ENCODE peak calls at places on chromosomes 13 and 19, in nine cellular contexts. P is mucosa of descending colon, I is neural progenitor cell, Q is heart right ventricle, R is left lung, C is IMR-90, V is PC-9, L is A549, F is breast epithelium. M is an unnamed sample. For H3K4me1, the result is how much of the 10 kb centered on the place peaks cover.

GRCh38 chr19:3700242-3701032 is at the start of gene PIP5K1C:
- DNase-seq in C (peak), F (peak), I (peak), V (peak), R (peak), Q (peak), P (peak), L (peak), M (peak)

GRCh38 chr19:49132974-49133609 is 13.7 kb downstream of the PPFIA3 start:
- DNase-seq in I (peak), R (no peak), L (no peak), Q (peak), F (no peak), C (no peak), V (no peak), P (peak), M (no peak)

GRCh38 chr13:101152184-101152583 is 264.1 kb downstream of the NALCN start:
- DNase-seq in I (no peak), P (no peak), F (no peak), C (no peak), L (no peak), V (no peak), Q (no peak), R (no peak), M (no peak)

GRCh38 chr19:45047188-45047797 is 8.4 kb downstream of the CLASRP start:
- DNase-seq in Q (no peak), F (no peak), I (no peak), L (no peak), P (no peak), R (no peak), C (no peak), V (no peak), M (no peak)

GRCh38 chr19:57867868-57868492 is 18.3 kb downstream of the ZNF587 start:
- DNase-seq in I (no peak), L (no peak), F (no peak), R (no peak), Q (no peak), V (no peak), P (no peak), C (no peak), M (no peak)

GRCh38 chr13:113489171-113489548 is 1.4 kb downstream of the DCUN1D2 start:
- DNase-seq in F (no peak), L (no peak), Q (no peak), C (no peak), I (peak), V (peak), R (peak), P (no peak), M (no peak)

GRCh38 chr19:51084505-51084904 is 1.8 kb upstream of the KLK14 start:
- DNase-seq in F (no peak), C (no peak), V (no peak), Q (no peak), I (no peak), L (no peak), P (no peak), R (no peak), M (no peak)

GRCh38 chr13:26837102-26837501 is 76.5 kb upstream of the GPR12 start:
- DNase-seq in V (no peak), L (no peak), C (no peak), F (no peak), Q (no peak), P (no peak), R (no peak), I (no peak), M (no peak)

GRCh38 chr13:66358564-66358963 is 871.6 kb downstream of the PCDH9 start:
- DNase-seq in V (no peak), R (no peak), F (no peak), I (no peak), Q (no peak), C (no peak), L (no peak), P (no peak), M (no peak)

GRCh38 chr13:25380741-25381324 is 9.1 kb downstream of the ATP8A2 start:
- DNase-seq in I (no peak), C (no peak), Q (no peak), F (no peak), P (no peak), R (no peak), L (no peak), V (no peak), M (no peak)

GRCh38 chr13:80469841-80470378 is 129.0 kb upstream of the SPRY2 start:
- DNase-seq in I (no peak), Q (peak), L (peak), P (no peak), C (peak), R (no peak), F (no peak), V (no peak), M (no peak)

GRCh38 chr19:1304197-1304924 is 18.7 kb downstream of the EFNA2 start:
- DNase-seq in I (no peak), L (no peak), V (no peak), Q (no peak), R (no peak), F (no peak), P (peak), C (no peak), M (no peak)

GRCh38 chr13:22740264-22740663 is 440.5 kb upstream of the SGCG start:
- DNase-seq in Q (no peak), F (no peak), P (no peak), L (peak), V (no peak), I (peak), R (no peak), C (no peak), M (no peak)

GRCh38 chr13:44003481-44003880 is 123.8 kb downstream of the LACC1 start:
- DNase-seq in I (no peak), V (no peak), F (no peak), P (no peak), R (no peak), L (no peak), C (no peak), Q (no peak), M (no peak)

GRCh38 chr19:1592023-1592754 is 476 bp downstream of the MBD3 start:
- DNase-seq in L (peak), Q (peak), V (peak), F (peak), C (peak), R (peak), P (peak), I (peak), M (peak)

GRCh38 chr13:46104868-46105267 is at the start of gene CPB2:
- DNase-seq in V (no peak), L (no peak), I (no peak), F (no peak), Q (no peak), R (no peak), C (no peak), P (no peak), M (no peak)

GRCh38 chr13:52925221-52925620 is 76.8 kb upstream of the PCDH8 start:
- DNase-seq in Q (peak), I (no peak), L (no peak), V (no peak), P (no peak), F (no peak), R (no peak), C (no peak), M (no peak)
- TF ChIP-seq CTCF in Q (no peak), I (no peak), L (no peak), V (no peak), P (no peak), F (no peak), R (no peak), C (no peak), M (no peak)

GRCh38 chr13:112057434-112057735 is 9.6 kb upstream of the SOX1 start:
- DNase-seq in C (no peak), I (peak), R (no peak), P (no peak), L (no peak), V (no peak), F (no peak), Q (no peak), M (no peak)
- H3K4me3 ChIP-seq in C (no peak), I (peak), R (no peak), P (no peak), L (no peak), V (no peak), F (no peak), Q (no peak), M (no peak)

DNA sequence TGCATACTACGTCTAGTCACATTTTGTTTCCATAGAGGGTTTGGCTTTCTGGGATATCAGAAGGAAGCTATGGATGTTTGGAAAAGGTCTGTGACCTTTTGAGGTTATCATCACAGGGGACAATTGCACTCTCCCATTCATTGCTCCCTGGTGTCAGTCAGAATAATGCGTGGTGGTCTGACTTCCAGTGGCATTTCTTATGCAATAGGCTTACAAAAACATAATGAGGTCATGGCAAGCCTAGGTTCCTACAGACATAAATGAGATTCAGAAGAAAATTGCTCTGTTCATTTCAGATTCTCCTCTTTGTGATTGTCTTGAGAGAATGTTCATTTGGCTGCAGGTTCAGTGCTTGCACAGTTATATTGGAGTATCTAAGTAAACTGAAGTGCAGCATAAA is 54.6 kb downstream of the ARHGAP35 start:
- DNase-seq in V (no peak), L (no peak), F (no peak), R (no peak), C (no peak), P (no peak), I (no peak), Q (no peak), M (no peak)
- H3K4me1 ChIP-seq in V (half or more), L (half or more), F (under half), R (under half), C (under half), P (under half), I (under half), Q (under half), M (under half)

GRCh38 chr19:10871711-10872550 is 578 bp downstream of the CARM1 start:
- DNase-seq in V (peak), Q (peak), R (peak), C (no peak), I (peak), P (peak), L (no peak), F (no peak), M (peak)
- TF ChIP-seq CTCF in V (no peak), Q (peak), R (no peak), C (no peak), I (peak), P (no peak), L (no peak), F (peak), M (no peak)

DNA sequence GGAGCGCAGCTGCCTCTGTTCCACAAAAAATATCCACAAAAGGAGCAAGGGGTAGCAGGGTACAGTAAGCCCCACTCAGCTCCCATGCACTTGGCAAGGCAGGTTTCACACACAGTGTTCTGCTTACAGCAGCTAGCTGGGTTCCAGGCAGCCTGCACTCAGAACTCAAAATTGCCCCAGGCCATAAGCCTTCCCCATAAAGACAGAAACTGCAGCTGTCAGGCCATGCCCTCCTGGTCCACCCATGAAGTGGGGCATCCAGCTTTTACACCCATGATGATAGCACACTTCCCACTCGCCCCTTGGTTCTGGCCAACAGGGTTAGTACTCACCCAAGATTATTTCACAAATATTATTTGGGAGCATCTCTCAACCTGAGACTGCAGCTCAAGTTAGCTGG is 130.1 kb downstream of the CYSLTR2 start:
- DNase-seq in Q (no peak), I (no peak), V (no peak), C (no peak), R (no peak), F (no peak), L (no peak), P (no peak), M (no peak)
- H3K4me3 ChIP-seq in Q (no peak), I (no peak), V (no peak), C (no peak), R (no peak), F (no peak), L (no peak), P (no peak), M (no peak)

GRCh38 chr13:21221268-21221667 is 44.8 kb downstream of the MRPL57 start:
- DNase-seq in V (no peak), R (no peak), F (no peak), L (no peak), Q (no peak), P (no peak), C (no peak), I (no peak), M (no peak)

GRCh38 chr13:21219044-21219381 is 42.6 kb downstream of the MRPL57 start:
- DNase-seq in Q (no peak), L (no peak), F (no peak), C (no peak), R (no peak), I (no peak), P (no peak), V (no peak), M (no peak)

GRCh38 chr13:21216332-21216731 is 39.9 kb downstream of the MRPL57 start:
- DNase-seq in C (no peak), R (no peak), P (no peak), I (peak), V (no peak), L (no peak), Q (no peak), F (no peak), M (no peak)

GRCh38 chr13:21218351-21219043 is 42.0 kb downstream of the MRPL57 start:
- DNase-seq in L (no peak), R (no peak), P (no peak), C (no peak), V (no peak), F (no peak), Q (no peak), I (no peak), M (no peak)
- H3K4me1 ChIP-seq in L (under half), R (under half), P (under half), C (under half), V (under half), F (under half), Q (under half), I (under half), M (under half)

DNA sequence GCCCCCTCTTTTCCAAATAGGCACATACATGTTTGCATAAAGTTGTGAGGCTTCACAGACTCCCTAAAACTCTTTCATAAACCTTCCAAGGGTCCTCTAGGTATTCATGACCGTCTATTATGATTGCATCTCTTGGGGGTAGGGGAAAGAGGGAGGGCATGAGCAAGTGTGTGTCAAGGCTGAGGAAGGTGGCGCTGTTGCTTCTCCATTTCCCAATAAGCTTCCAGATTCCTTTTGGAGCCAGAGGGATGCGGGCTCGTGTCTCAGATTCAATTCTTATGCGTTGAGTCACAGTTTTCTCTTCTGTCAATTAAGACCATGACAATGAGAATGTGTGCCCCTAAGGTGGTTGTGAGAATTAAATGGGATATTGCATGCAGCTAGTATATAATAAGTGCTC is 51.0 kb upstream of the CYP2A7 start:
- DNase-seq in L (peak), V (peak), R (no peak), Q (no peak), F (no peak), I (peak), C (no peak), P (no peak), M (no peak)
- TF ChIP-seq CTCF in L (peak), V (no peak), R (no peak), Q (no peak), F (no peak), I (peak), C (no peak), P (no peak), M (no peak)

GRCh38 chr19:33394006-33394722 is 20.7 kb downstream of the CEBPG start:
- DNase-seq in L (no peak), I (no peak), R (peak), P (peak), Q (peak), C (peak), F (no peak), V (no peak), M (peak)
- H3K4me3 ChIP-seq in L (no peak), I (no peak), R (no peak), P (no peak), Q (no peak), C (no peak), F (peak), V (no peak), M (no peak)

DNA sequence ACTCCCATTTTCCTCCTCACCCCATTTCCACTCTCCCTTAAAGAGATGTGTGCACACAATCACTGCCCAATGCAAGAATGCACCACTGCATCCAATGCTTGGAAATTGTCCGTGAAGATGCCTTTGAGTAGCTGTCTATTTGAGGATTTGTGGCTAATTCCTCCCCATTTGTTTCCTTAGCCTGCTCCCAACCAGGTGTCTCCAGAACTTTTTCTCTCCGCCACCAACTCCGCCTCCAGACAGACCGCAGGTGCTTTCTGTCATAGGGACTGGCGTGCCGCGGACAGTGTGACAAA is 485 bp upstream of the TM9SF2 start:
- DNase-seq in R (no peak), V (no peak), L (no peak), I (no peak), Q (no peak), C (no peak), P (no peak), F (no peak), M (no peak)
- H3K4me1 ChIP-seq in R (under half), V (half or more), L (under half), I (under half), Q (half or more), C (under half), P (under half), F (under half), M (under half)